ENCODE peak calls at places on chromosome 15, in ten cellular contexts. G is lower lobe of right lung; C is stomach; V is GM12878; F is aorta; P is naive thymus-derived CD4-positive, alpha-beta T cell; U is left ventricle myocardium inferior; R is sigmoid colon; D is astrocyte; W is IMR-90. H is an unnamed sample.

GRCh38 chr15:88835119-88835518 is 31.9 kb downstream of the ACAN start:
- DNase-seq in G (no peak), C (no peak), V (no peak), F (no peak), P (no peak), U (no peak), R (no peak), D (no peak), W (peak; percentile 10), H (no peak)

GRCh38 chr15:99992611-99993231 is 259.5 kb upstream of the LYSMD4 start:
- DNase-seq in G (no peak), C (no peak), V (no peak), F (peak; percentile 48), P (no peak), U (no peak), R (peak; percentile 33), D (no peak), W (no peak), H (peak; percentile 35)

GRCh38 chr15:66883322-66883911 is 181.4 kb downstream of the SMAD6 start:
- DNase-seq in G (peak; percentile 73), C (peak; percentile 86), V (no peak), F (peak; percentile 96), P (peak; percentile 8), U (peak; percentile 90), R (peak; percentile 97), D (peak; percentile 100), W (peak; percentile 100), H (peak; percentile 79)

GRCh38 chr15:48647963-48648362 is 2.5 kb upstream of the FBN1 start:
- DNase-seq in G (no peak), C (no peak), V (no peak), F (no peak), P (no peak), U (no peak), R (no peak), D (no peak), W (peak; percentile 56), H (no peak)

GRCh38 chr15:73504885-73505284 is 61.9 kb downstream of the REC114 start:
- DNase-seq in G (no peak), C (no peak), V (no peak), F (no peak), P (no peak), U (no peak), R (no peak), D (no peak), W (no peak), H (no peak)

GRCh38 chr15:33021806-33022389 is 172.6 kb downstream of the FMN1 start:
- DNase-seq in G (no peak), C (no peak), V (no peak), F (no peak), P (no peak), U (no peak), R (no peak), D (peak; percentile 34), W (peak; percentile 75), H (no peak)

GRCh38 chr15:93378547-93378946 is 289.5 kb upstream of the RGMA start:
- DNase-seq in G (no peak), C (no peak), V (no peak), F (no peak), P (no peak), U (no peak), R (peak; percentile 88), D (no peak), W (no peak), H (no peak)

GRCh38 chr15:32060706-32061105 is 30.4 kb downstream of the CHRNA7 start:
- DNase-seq in G (no peak), C (no peak), V (no peak), F (no peak), P (no peak), U (no peak), R (no peak), D (no peak), W (no peak), H (no peak)

GRCh38 chr15:53251998-53252397 is 461.9 kb upstream of the ONECUT1 start:
- DNase-seq in G (no peak), C (no peak), V (no peak), F (no peak), P (no peak), U (no peak), R (no peak), D (no peak), W (no peak), H (no peak)

GRCh38 chr15:46526726-46527110 is 891.9 kb downstream of the SQOR start:
- DNase-seq in G (no peak), C (no peak), V (no peak), F (no peak), P (no peak), U (no peak), R (no peak), D (no peak), W (no peak), H (no peak)

GRCh38 chr15:48682949-48683651 is 37.6 kb upstream of the FBN1 start:
- DNase-seq in G (peak; percentile 44), C (peak; percentile 69), V (no peak), F (no peak), P (no peak), U (peak; percentile 64), R (peak; percentile 80), D (peak; percentile 36), W (peak; percentile 70), H (peak; percentile 52)

GRCh38 chr15:98669638-98670037 is 21.3 kb downstream of the IGF1R start:
- DNase-seq in G (no peak), C (no peak), V (no peak), F (no peak), P (no peak), U (no peak), R (no peak), D (no peak), W (no peak), H (no peak)

GRCh38 chr15:83920115-83920514 is 266.2 kb downstream of the ADAMTSL3 start:
- DNase-seq in G (no peak), C (no peak), V (no peak), F (no peak), P (no peak), U (no peak), R (no peak), D (no peak), W (no peak), H (no peak)

GRCh38 chr15:28104326-28104725 is 5.2 kb upstream of the OCA2 start:
- DNase-seq in G (no peak), C (no peak), V (no peak), F (no peak), P (no peak), U (no peak), R (peak; percentile 49), D (no peak), W (no peak), H (no peak)

DNA sequence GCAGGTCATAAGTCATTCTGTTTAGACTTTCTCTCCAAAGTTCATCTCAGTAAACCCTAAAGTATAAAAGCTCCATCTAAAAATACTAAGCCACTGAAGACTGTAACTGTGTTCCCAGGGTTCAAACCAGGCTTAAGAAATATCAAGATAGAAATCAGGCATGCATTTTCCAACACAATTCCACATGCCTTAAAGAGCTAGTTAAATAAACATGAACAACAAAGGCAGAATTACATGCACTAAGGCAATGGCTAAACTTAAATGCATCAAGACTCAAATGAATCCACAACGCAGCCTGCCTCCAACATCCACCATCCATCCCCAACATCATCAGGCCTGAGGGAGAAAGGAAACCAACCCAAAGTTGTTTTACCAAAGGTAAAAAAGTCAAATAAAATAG is 46.1 kb downstream of the DMXL2 start:
- DNase-seq in G (no peak), C (no peak), V (no peak), F (no peak), P (no peak), U (no peak), R (no peak), D (no peak), W (no peak), H (no peak)
- H3K27ac ChIP-seq in G (no peak overlapping the region), C (no peak overlapping the region), V (no peak overlapping the region), F (no peak overlapping the region), P (no peak overlapping the region), U (peak overlapping the region; percentile 28), R (no peak overlapping the region), D (no peak overlapping the region), W (peak overlapping the region; percentile 27), H (peak overlapping the region; percentile 36)

GRCh38 chr15:101210058-101210457 is 41.8 kb downstream of the CHSY1 start:
- DNase-seq in G (no peak), C (no peak), V (no peak), F (no peak), P (no peak), U (no peak), R (no peak), D (no peak), W (no peak), H (no peak)
- H3K4me1 ChIP-seq in G (peaks cover 63% of the 10 kb centered on the region), C (peaks cover 90% of the 10 kb centered on the region), V (peaks cover 9% of the 10 kb centered on the region), F (peaks cover under 1% of the 10 kb centered on the region), P (no peaks in the 10 kb centered on the region), U (peaks cover 88% of the 10 kb centered on the region), R (peaks cover 29% of the 10 kb centered on the region), D (peaks cover 23% of the 10 kb centered on the region), W (peaks cover 11% of the 10 kb centered on the region), H (no peaks in the 10 kb centered on the region)

DNA sequence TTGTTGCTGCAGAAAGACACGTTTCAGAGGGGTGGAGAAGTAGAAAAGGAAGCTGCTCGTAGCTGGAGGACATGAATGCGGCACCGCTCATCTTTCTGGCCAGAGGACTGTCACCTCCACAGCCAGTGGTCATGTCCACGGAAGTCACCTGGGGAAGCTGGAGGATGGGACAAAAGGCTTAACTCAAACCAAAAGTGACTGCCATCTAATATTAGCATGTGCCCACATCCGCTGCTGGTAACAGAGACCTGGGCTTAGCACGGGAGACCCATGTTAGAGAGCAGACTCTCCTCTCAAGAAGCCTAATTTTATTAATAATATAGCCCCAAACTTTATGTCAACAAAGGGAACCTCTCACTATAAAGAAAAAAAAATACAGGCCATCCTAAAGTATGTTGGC is 5.9 kb downstream of the MEX3B start:
- DNase-seq in G (no peak), C (no peak), V (no peak), F (no peak), P (no peak), U (no peak), R (no peak), D (no peak), W (no peak), H (no peak)
- H3K27ac ChIP-seq in G (no peak overlapping the region), C (no peak overlapping the region), V (no peak overlapping the region), F (no peak overlapping the region), P (no peak overlapping the region), U (peak overlapping the region; percentile 24), R (no peak overlapping the region), D (no peak overlapping the region), W (no peak overlapping the region), H (no peak overlapping the region)

GRCh38 chr15:75451202-75451673 is 252 bp downstream of the SIN3A start:
- DNase-seq in G (no peak), C (no peak), V (no peak), F (no peak), P (no peak), U (no peak), R (no peak), D (no peak), W (no peak), H (no peak)

GRCh38 chr15:75452364-75452967 is 976 bp upstream of the SIN3A start:
- DNase-seq in G (peak; percentile 88), C (peak; percentile 90), V (peak; percentile 57), F (peak; percentile 93), P (peak; percentile 76), U (peak; percentile 86), R (peak; percentile 95), D (peak; percentile 56), W (peak; percentile 70), H (peak; percentile 79)

GRCh38 chr15:75452968-75453702 is 1.6 kb upstream of the SIN3A start:
- DNase-seq in G (peak; percentile 65), C (peak; percentile 38), V (peak; percentile 30), F (peak; percentile 80), P (peak; percentile 73), U (peak; percentile 41), R (peak; percentile 87), D (peak; percentile 10), W (no peak), H (peak; percentile 72)

GRCh38 chr15:75450307-75451201 is 936 bp downstream of the SIN3A start:
- DNase-seq in G (peak; percentile 98), C (peak; percentile 97), V (peak; percentile 87), F (peak; percentile 99), P (peak; percentile 94), U (peak; percentile 97), R (peak; percentile 99), D (peak; percentile 90), W (peak; percentile 96), H (peak; percentile 98)

GRCh38 chr15:75451674-75452363 is at the start of gene SIN3A:
- DNase-seq in G (peak; percentile 99), C (peak; percentile 99), V (peak; percentile 99), F (peak; percentile 100), P (peak; percentile 90), U (peak; percentile 99), R (peak; percentile 100), D (peak; percentile 100), W (peak; percentile 100), H (peak; percentile 100)
- H3K4me1 ChIP-seq in G (peaks cover 24% of the 10 kb centered on the region), C (peaks cover 54% of the 10 kb centered on the region), V (peaks cover 20% of the 10 kb centered on the region), F (no peaks in the 10 kb centered on the region), P (peaks cover 29% of the 10 kb centered on the region), U (peaks cover 74% of the 10 kb centered on the region), R (peaks cover 51% of the 10 kb centered on the region), D (peaks cover 31% of the 10 kb centered on the region), W (peaks cover 8% of the 10 kb centered on the region), H (peaks cover 4% of the 10 kb centered on the region)

H was measured in Peyer's patch.